ENCODE peak calls at places on chromosomes 4 and X, in eight cellular contexts. J is hypothalamus, L is ovary, I is NCI-H1092, F is Calu3, S is epithelial cell of prostate, D is HS-5, O is 8988T. B is an unnamed sample.
A peak's percentile ranks its signal among the peaks of the same experiment; 100 is the strongest.

GRCh38 chrX:45806410-45807121 is 605.9 kb upstream of the DIPK2B start:
- DNase-seq in I (no peak), L (no peak), J (no peak), D (peak; percentile 65), S (no peak), O (no peak), F (no peak), B (peak; percentile 6)

GRCh38 chr4:173519130-173520101 is 10.6 kb downstream of the HAND2 start:
- DNase-seq in D (no peak), I (no peak), O (no peak), S (no peak), J (no peak), L (peak; percentile 66), F (no peak), B (no peak)

GRCh38 chrX:148363836-148364235 is 136.6 kb upstream of the AFF2 start:
- DNase-seq in J (no peak), O (no peak), F (no peak), D (no peak), L (no peak), S (no peak), I (no peak), B (no peak)

GRCh38 chr4:89904524-89904923 is 9.9 kb downstream of the MMRN1 start:
- DNase-seq in L (no peak), O (no peak), I (peak; percentile 33), J (no peak), D (no peak), S (no peak), F (no peak), B (no peak)

GRCh38 chrX:13398073-13398823 is 78.4 kb upstream of the ATXN3L start:
- DNase-seq in L (no peak), J (no peak), O (peak; percentile 32), F (peak; percentile 86), D (peak; percentile 93), S (peak; percentile 92), I (no peak), B (no peak)

GRCh38 chr4:67545996-67546356 is 673 bp upstream of the CENPC start:
- DNase-seq in S (no peak), J (no peak), L (no peak), I (no peak), O (no peak), D (no peak), F (no peak), B (peak; percentile 49)

GRCh38 chr4:41839945-41840854 is 91.7 kb upstream of the PHOX2B start:
- DNase-seq in D (no peak), I (no peak), J (no peak), O (no peak), F (no peak), L (no peak), S (peak; percentile 10), B (no peak)

GRCh38 chr4:113758361-113758760 is 3.2 kb downstream of the CAMK2D start:
- DNase-seq in S (no peak), L (no peak), J (no peak), F (no peak), D (peak; percentile 71), O (no peak), I (no peak), B (no peak)

GRCh38 chr4:171813195-171813955 is at the start of gene GALNTL6:
- DNase-seq in J (no peak), I (no peak), S (no peak), F (no peak), O (no peak), L (no peak), D (peak; percentile 19), B (no peak)

GRCh38 chrX:24372021-24372763 is 11.8 kb downstream of the SUPT20HL1 start:
- DNase-seq in O (no peak), L (no peak), S (no peak), F (no peak), D (no peak), I (no peak), J (no peak), B (no peak)

GRCh38 chr4:120716346-120716745 is 206.2 kb downstream of the PRDM5 start:
- DNase-seq in J (no peak), D (no peak), I (no peak), L (no peak), S (no peak), O (no peak), F (no peak), B (no peak)

GRCh38 chr4:123484291-123484926 is 87.8 kb downstream of the SPRY1 start:
- DNase-seq in L (no peak), F (no peak), I (no peak), D (no peak), S (no peak), O (no peak), J (no peak), B (peak; percentile 56)

GRCh38 chrX:34918856-34919255 is 23.7 kb upstream of the FAM47B start:
- DNase-seq in J (no peak), I (peak; percentile 5), L (no peak), F (peak; percentile 54), D (no peak), S (no peak), O (no peak), B (no peak)

GRCh38 chr4:174494731-174495130 is 27.6 kb downstream of the HPGD start:
- DNase-seq in D (no peak), S (no peak), I (no peak), O (no peak), L (no peak), J (no peak), F (no peak), B (no peak)

GRCh38 chrX:23737413-23737812 is 5.7 kb downstream of the ACOT9 start:
- DNase-seq in J (no peak), O (no peak), I (no peak), D (no peak), S (no peak), F (no peak), L (no peak), B (no peak)

GRCh38 chr4:88743696-88744095 is 46.1 kb upstream of the NAP1L5 start:
- DNase-seq in L (no peak), D (no peak), S (no peak), O (no peak), I (no peak), F (no peak), J (no peak), B (no peak)

GRCh38 chr4:135601351-135601750 is 1399.8 kb upstream of the PABPC4L start:
- DNase-seq in I (no peak), J (no peak), F (peak; percentile 1), L (no peak), S (no peak), O (no peak), D (no peak), B (no peak)

GRCh38 chr4:154491731-154492249 is at the start of gene DCHS2:
- DNase-seq in L (peak; percentile 56), F (peak; percentile 43), S (no peak), I (no peak), O (peak; percentile 62), D (no peak), J (no peak), B (no peak)

GRCh38 chr4:152780267-152780811 is 585 bp downstream of the ARFIP1 start:
- DNase-seq in I (no peak), O (no peak), S (no peak), J (no peak), F (no peak), D (peak; percentile 32), L (no peak), B (peak; percentile 49)

GRCh38 chrX:41499984-41500383 is 52.8 kb downstream of the NYX start:
- DNase-seq in I (no peak), S (no peak), F (no peak), J (no peak), O (no peak), L (no peak), D (no peak), B (no peak)

GRCh38 chr4:101035522-101035921 is 311.8 kb downstream of the PPP3CA start:
- DNase-seq in L (no peak), F (no peak), O (no peak), D (no peak), S (no peak), I (no peak), J (no peak), B (no peak)

GRCh38 chr4:139266583-139267257 is 13.3 kb downstream of the MGARP start:
- DNase-seq in D (peak; percentile 68), F (peak; percentile 31), L (peak; percentile 69), S (no peak), O (no peak), I (no peak), J (peak; percentile 16), B (peak; percentile 59)

GRCh38 chrX:105829006-105829405 is 6.7 kb downstream of the NRK start:
- DNase-seq in I (no peak), O (no peak), J (no peak), F (no peak), D (no peak), S (no peak), L (no peak), B (no peak)

GRCh38 chr4:83109480-83110221 is 4.9 kb downstream of the PLAC8 start:
- DNase-seq in J (no peak), O (no peak), D (no peak), F (peak; percentile 52), L (peak; percentile 19), S (no peak), I (peak; percentile 56), B (no peak)

GRCh38 chrX:47250017-47250347 is 17.2 kb downstream of the USP11 start:
- DNase-seq in L (no peak), I (no peak), J (no peak), O (no peak), S (no peak), D (no peak), F (no peak), B (no peak)

GRCh38 chr4:128827280-128827679 is 17.8 kb downstream of the JADE1 start:
- DNase-seq in F (no peak), S (no peak), I (no peak), D (no peak), O (no peak), L (no peak), J (no peak), B (no peak)

B was measured in pons.